ENCODE peak calls at places on chromosomes 12 and 14, in eight cellular contexts. Y is EL, U is GM04504, R is mucosa of gallbladder, X is GDM1, L is iPS-NIHi11, V is cardiac fibroblast, N is kidney epithelial cell. G is an unnamed sample.

GRCh38 chr12:57462307-57463253 is 3.0 kb downstream of the GLI1 start:
- DNase-seq in U (peak; percentile 77), R (peak; percentile 85), V (peak; percentile 89), Y (peak; percentile 91), X (peak; percentile 81), L (peak; percentile 95), N (peak; percentile 61), G (peak; percentile 83)

GRCh38 chr12:2083008-2083407 is 30.2 kb downstream of the CACNA1C start:
- DNase-seq in R (no peak), X (no peak), N (no peak), L (no peak), Y (no peak), V (no peak), U (no peak), G (no peak)

GRCh38 chr14:61337893-61338292 is 16.5 kb downstream of the PRKCH start:
- DNase-seq in Y (no peak), X (no peak), U (no peak), L (no peak), N (no peak), R (peak; percentile 54), V (no peak), G (peak; percentile 56)

GRCh38 chr12:89709994-89710872 is 1.6 kb upstream of the ATP2B1 start:
- DNase-seq in R (peak; percentile 48), U (peak; percentile 38), X (peak; percentile 16), N (no peak), L (peak; percentile 69), V (peak; percentile 67), Y (peak; percentile 58), G (peak; percentile 28)

GRCh38 chr12:117874842-117875434 is 93.9 kb downstream of the KSR2 start:
- DNase-seq in U (peak; percentile 35), N (no peak), L (peak; percentile 84), X (peak; percentile 11), V (peak; percentile 65), R (peak; percentile 77), Y (peak; percentile 59), G (peak; percentile 41)

GRCh38 chr14:69535230-69535848 is 39.3 kb downstream of the CCDC177 start:
- DNase-seq in U (no peak), R (peak; percentile 38), V (peak; percentile 70), X (no peak), Y (peak; percentile 54), N (no peak), L (peak; percentile 89), G (no peak)

GRCh38 chr12:110844551-110845395 is 2.0 kb upstream of the CCDC63 start:
- DNase-seq in V (peak; percentile 74), R (no peak), X (no peak), L (no peak), N (no peak), U (peak; percentile 16), Y (no peak), G (no peak)

GRCh38 chr14:30132201-30132600 is 204.6 kb upstream of the PRKD1 start:
- DNase-seq in Y (no peak), R (peak; percentile 27), L (no peak), N (no peak), X (no peak), V (no peak), U (no peak), G (no peak)

G was measured in activated T-cell treated with anti-CD3 and anti-CD28 coated beads for 1 hour.